ENCODE peak calls at places on chromosomes 16 and 17, in eight cellular contexts. F is stomach; G is A549; N is body of pancreas; S is IMR-90; I is effector memory CD4-positive, alpha-beta T cell; V is hepatocyte; Y is cardiac muscle cell. K is an unnamed sample. For H3K9me3, the result is how much of the 10 kb centered on the place peaks cover.

GRCh38 chr17:28875856-28876564 is 21.2 kb downstream of the ERAL1 start:
- DNase-seq in F (no peak), G (no peak), N (no peak), S (no peak), I (no peak), V (no peak), Y (no peak), K (no peak)

GRCh38 chr17:30812218-30813177 is 12.0 kb downstream of the CRLF3 start:
- DNase-seq in F (no peak), G (no peak), N (no peak), S (peak), I (no peak), V (no peak), Y (no peak), K (no peak)

GRCh38 chr17:47713980-47714689 is 18.9 kb upstream of the TBX21 start:
- DNase-seq in F (no peak), G (no peak), N (no peak), S (no peak), I (no peak), V (no peak), Y (no peak), K (no peak)

GRCh38 chr17:70857351-70857750 is 688.0 kb downstream of the KCNJ2 start:
- DNase-seq in F (no peak), G (no peak), N (no peak), S (no peak), I (no peak), V (no peak), Y (no peak), K (no peak)

GRCh38 chr16:64153718-64154117 is 968.1 kb downstream of the CDH11 start:
- DNase-seq in F (no peak), G (no peak), N (no peak), S (peak), I (no peak), V (no peak), Y (no peak), K (no peak)

GRCh38 chr16:19808061-19808621 is 76.5 kb downstream of the GPRC5B start:
- DNase-seq in F (peak), G (peak), N (peak), S (no peak), I (no peak), V (peak), Y (peak), K (no peak)

GRCh38 chr17:18362509-18363020 is 785 bp downstream of the SHMT1 start:
- DNase-seq in F (peak), G (peak), N (peak), S (no peak), I (no peak), V (peak), Y (peak), K (no peak)

GRCh38 chr16:46649571-46649970 is 28.4 kb upstream of the SHCBP1 start:
- DNase-seq in F (no peak), G (no peak), N (peak), S (peak), I (no peak), V (no peak), Y (no peak), K (no peak)

GRCh38 chr16:89691986-89692569 is 5.6 kb downstream of the CDK10 start:
- DNase-seq in F (no peak), G (no peak), N (no peak), S (no peak), I (no peak), V (no peak), Y (no peak), K (no peak)

GRCh38 chr17:15882777-15883176 is 62.2 kb upstream of the ADORA2B start:
- DNase-seq in F (no peak), G (no peak), N (no peak), S (no peak), I (no peak), V (no peak), Y (no peak), K (no peak)

GRCh38 chr17:58822148-58823050 is 66.7 kb downstream of the PPM1E start:
- DNase-seq in F (no peak), G (no peak), N (no peak), S (no peak), I (no peak), V (no peak), Y (no peak), K (no peak)

GRCh38 chr16:72810480-72810879 is 237.4 kb downstream of the ZFHX3 start:
- DNase-seq in F (no peak), G (no peak), N (no peak), S (no peak), I (no peak), V (no peak), Y (no peak), K (no peak)

GRCh38 chr17:77875051-77875780 is 83.3 kb upstream of the TNRC6C start:
- DNase-seq in F (no peak), G (no peak), N (no peak), S (peak), I (no peak), V (no peak), Y (no peak), K (no peak)

GRCh38 chr17:65017375-65017774 is 39.2 kb downstream of the GNA13 start:
- DNase-seq in F (no peak), G (no peak), N (no peak), S (no peak), I (no peak), V (peak), Y (no peak), K (no peak)

GRCh38 chr16:1614226-1615102 is 2.3 kb downstream of the CRAMP1 start:
- DNase-seq in F (peak), G (peak), N (peak), S (peak), I (no peak), V (peak), Y (peak), K (peak)

GRCh38 chr17:35245196-35245486 is 2.3 kb downstream of the SLFN5 start:
- DNase-seq in F (no peak), G (peak), N (no peak), S (peak), I (no peak), V (no peak), Y (no peak), K (no peak)

GRCh38 chr17:8057691-8058114 is 18.8 kb downstream of the ALOX15B start:
- DNase-seq in F (peak), G (peak), N (peak), S (peak), I (peak), V (peak), Y (peak), K (peak)

GRCh38 chr16:3123986-3124886 is 10.6 kb upstream of the ZNF213 start:
- DNase-seq in F (peak), G (peak), N (peak), S (peak), I (peak), V (peak), Y (peak), K (peak)

GRCh38 chr17:27236710-27237315 is 57.1 kb upstream of the WSB1 start:
- DNase-seq in F (peak), G (peak), N (peak), S (peak), I (peak), V (peak), Y (peak), K (peak)

GRCh38 chr16:81583893-81584705 is 139.5 kb downstream of the CMIP start:
- DNase-seq in F (peak), G (peak), N (no peak), S (peak), I (no peak), V (no peak), Y (no peak), K (no peak)

GRCh38 chr16:3745751-3746355 is 28.5 kb upstream of the TRAP1 start:
- DNase-seq in F (no peak), G (no peak), N (no peak), S (peak), I (no peak), V (no peak), Y (no peak), K (no peak)

GRCh38 chr16:21638573-21638975 is 13.8 kb downstream of the IGSF6 start:
- DNase-seq in F (no peak), G (no peak), N (no peak), S (peak), I (no peak), V (no peak), Y (no peak), K (no peak)

GRCh38 chr16:87416826-87417471 is 24.8 kb downstream of the MAP1LC3B start:
- DNase-seq in F (no peak), G (peak), N (peak), S (peak), I (no peak), V (peak), Y (no peak), K (peak)

GRCh38 chr17:42422958-42423712 is at the start of gene CAVIN1:
- DNase-seq in F (peak), G (peak), N (peak), S (peak), I (no peak), V (peak), Y (peak), K (no peak)

GRCh38 chr17:62562656-62563055 is 64.8 kb upstream of the MRC2 start:
- DNase-seq in F (no peak), G (no peak), N (no peak), S (peak), I (no peak), V (no peak), Y (no peak), K (no peak)

GRCh38 chr16:57758331-57759117 is 23.0 kb downstream of the KATNB1 start:
- DNase-seq in F (no peak), G (no peak), N (no peak), S (no peak), I (no peak), V (no peak), Y (no peak), K (no peak)

DNA sequence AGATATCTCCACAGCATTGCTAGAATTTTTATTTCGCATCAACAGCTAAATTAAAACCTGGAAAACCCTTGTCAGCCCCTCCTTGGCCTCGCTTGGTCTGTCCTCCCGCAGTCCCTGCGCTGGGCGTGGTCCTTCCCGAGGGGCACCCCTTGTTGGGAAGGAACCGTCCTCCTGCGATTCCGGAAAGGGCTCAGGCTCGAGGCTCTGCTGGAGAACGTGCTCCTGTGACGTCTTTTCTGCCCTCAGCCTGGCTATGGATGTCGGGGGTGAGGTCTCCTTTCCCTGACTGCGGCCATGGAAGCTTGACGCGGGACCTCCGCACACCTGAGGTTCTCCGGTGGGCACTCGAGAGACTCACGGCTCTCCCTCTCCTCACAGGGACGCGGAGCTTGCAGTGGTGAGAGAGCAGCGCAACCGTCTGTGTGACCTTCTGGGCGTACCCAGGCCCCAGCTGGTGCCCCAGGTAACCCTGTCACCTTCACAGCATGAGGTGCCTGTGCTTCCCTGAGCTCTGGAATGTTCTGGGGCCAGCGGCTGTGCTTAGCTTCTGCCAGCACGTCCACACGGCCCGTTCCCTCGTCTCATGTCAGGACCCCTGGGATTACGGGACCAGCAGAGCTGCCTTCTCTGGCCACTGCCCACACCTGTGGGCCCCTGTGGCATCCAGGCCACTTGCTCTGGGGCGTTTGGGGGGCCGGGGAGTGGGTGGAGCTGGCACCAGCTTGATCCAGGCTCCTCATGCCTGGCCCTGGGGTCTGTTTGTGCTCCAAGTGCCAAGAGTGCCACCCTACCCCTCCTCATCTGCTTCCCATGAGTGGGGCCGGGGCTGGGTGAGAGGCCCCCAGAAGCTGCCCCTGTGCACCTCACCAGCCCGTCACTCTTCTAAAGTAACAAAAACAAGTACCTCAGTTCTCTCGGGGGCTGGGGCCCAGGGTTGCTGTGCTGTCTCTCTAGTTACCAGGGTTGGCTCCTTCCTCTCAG is 101.5 kb upstream of the ZNF750 start:
- DNase-seq in F (no peak), G (no peak), N (no peak), S (no peak), I (no peak), V (no peak), Y (no peak), K (no peak)
- H3K9me3 ChIP-seq in F (under half), G (under half), N (under half), S (under half), I (under half), V (under half), Y (under half), K (under half)

DNA sequence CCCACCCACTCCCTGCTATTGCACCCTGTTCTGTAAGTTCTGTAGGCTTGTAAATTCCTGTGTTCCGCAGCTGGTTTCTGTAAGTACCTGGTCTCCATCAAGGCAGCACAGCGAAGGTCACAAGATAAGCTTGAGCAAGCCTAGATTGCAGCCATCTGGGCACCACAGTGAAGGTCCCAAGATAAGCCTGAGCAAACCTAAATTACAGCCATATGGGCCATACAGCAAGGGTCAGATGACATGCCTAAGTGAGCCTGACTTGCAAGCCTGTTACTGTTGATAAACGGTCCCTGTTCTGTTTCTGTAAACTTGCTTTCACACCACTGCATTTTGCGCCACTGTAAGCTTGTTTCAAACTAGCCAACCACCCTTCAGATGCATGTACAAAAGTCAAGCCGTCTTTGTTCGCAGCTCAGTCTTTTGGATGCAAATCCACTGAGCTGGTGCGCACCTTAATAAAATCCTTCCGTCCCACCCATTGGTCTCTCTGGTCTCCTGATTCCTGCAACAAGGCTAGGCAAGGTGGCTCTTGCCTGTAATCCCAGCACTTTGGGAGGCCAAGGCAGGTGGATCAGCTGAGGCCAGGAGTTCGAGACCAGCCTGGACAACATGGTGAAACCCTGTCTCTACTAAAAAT is 42.6 kb upstream of the ATF7IP2 start:
- DNase-seq in F (no peak), G (no peak), N (no peak), S (no peak), I (no peak), V (peak), Y (peak), K (no peak)
- H3K9me3 ChIP-seq in F (half or more), G (under half), N (under half), S (under half), I (under half), V (under half), Y (under half), K (under half)

GRCh38 chr16:79434097-79434496 is 166.4 kb downstream of the MAF start:
- DNase-seq in F (no peak), G (no peak), N (no peak), S (no peak), I (no peak), V (no peak), Y (no peak), K (no peak)
- H3K9me3 ChIP-seq in F (under half), G (under half), N (under half), S (under half), I (under half), V (under half), Y (under half), K (under half)

DNA sequence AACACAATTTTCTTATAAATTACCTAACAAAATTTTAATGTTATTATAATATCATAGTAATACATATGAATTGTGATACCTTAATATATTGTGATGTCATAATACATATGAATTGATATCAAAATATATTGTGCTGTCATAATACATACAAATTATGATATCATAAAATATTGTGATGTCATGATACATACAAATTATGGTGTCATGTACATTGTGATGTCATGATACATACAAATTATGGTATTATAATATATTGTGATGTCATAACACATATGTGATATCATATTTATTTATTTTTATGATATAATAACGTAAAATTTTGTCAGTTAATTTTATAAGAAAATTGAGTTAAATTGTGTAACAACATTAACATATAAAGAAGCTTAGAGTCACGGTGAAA is 1927.2 kb downstream of the TP53TG3F start:
- DNase-seq in F (no peak), G (no peak), N (no peak), S (no peak), I (no peak), V (no peak), Y (no peak), K (no peak)
- H3K9me3 ChIP-seq in F (under half), G (under half), N (under half), S (under half), I (under half), V (under half), Y (under half), K (under half)

GRCh38 chr16:47833771-47834170 is 322.0 kb downstream of the ABCC12 start:
- DNase-seq in F (no peak), G (no peak), N (no peak), S (no peak), I (no peak), V (no peak), Y (no peak), K (no peak)
- H3K9me3 ChIP-seq in F (under half), G (under half), N (under half), S (under half), I (under half), V (under half), Y (under half), K (under half)

GRCh38 chr16:48308535-48308934 is 61.2 kb upstream of the ABCC11 start:
- DNase-seq in F (no peak), G (no peak), N (no peak), S (no peak), I (no peak), V (no peak), Y (no peak), K (no peak)

DNA sequence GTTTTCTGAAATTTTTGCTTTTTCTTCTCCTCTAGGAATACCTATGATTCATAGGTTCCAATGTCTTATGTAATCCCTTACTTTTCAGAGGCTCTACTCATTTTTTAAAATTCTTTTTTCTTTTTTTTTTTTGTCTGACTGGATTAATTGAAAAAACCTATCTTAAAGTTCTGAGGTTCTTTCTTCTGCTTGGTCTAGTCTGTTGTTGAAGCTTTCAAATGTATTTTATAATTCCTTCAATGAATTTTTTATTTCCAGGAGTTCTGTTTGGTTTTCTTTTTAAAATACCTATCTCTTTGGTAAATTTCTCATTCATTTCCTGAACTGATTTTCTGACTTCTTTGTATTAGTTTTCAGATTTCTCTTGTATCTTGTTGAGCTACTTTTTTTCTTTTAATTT is 63.9 kb upstream of the ABCC11 start:
- DNase-seq in F (no peak), G (no peak), N (no peak), S (no peak), I (no peak), V (no peak), Y (no peak), K (no peak)
- H3K9me3 ChIP-seq in F (under half), G (under half), N (under half), S (under half), I (under half), V (under half), Y (under half), K (under half)

GRCh38 chr16:35798885-35799426 is 2339.5 kb downstream of the TP53TG3F start:
- DNase-seq in F (no peak), G (no peak), N (no peak), S (no peak), I (no peak), V (no peak), Y (no peak), K (no peak)
- H3K9me3 ChIP-seq in F (half or more), G (under half), N (under half), S (under half), I (under half), V (under half), Y (under half), K (under half)